ENCODE peak calls at places on chromosomes 5 and 9, in eight cellular contexts. One of them, this sample, is unnamed.

GRCh38 chr5:137836997-137837396 is 30.7 kb upstream of the MYOT start:
- DNase-seq in PC-3: no peak
- DNase-seq in fibroblast of lung: peak; percentile 79
- DNase-seq in gastrocnemius medialis: peak; percentile 39
- DNase-seq in SK-N-SH: no peak
- DNase-seq in body of pancreas: no peak
- DNase-seq in HepG2: no peak
- DNase-seq in pancreas: no peak
- DNase-seq in this sample: no peak

GRCh38 chr9:69122391-69123141 is 51.5 kb upstream of the TJP2 start:
- DNase-seq in HepG2: peak; percentile 52
- DNase-seq in body of pancreas: peak; percentile 69
- DNase-seq in fibroblast of lung: peak; percentile 87
- DNase-seq in PC-3: peak; percentile 65
- DNase-seq in pancreas: no peak
- DNase-seq in gastrocnemius medialis: no peak
- DNase-seq in SK-N-SH: no peak
- DNase-seq in this sample: no peak

GRCh38 chr5:123696948-123697347 is 185.0 kb downstream of the CSNK1G3 start:
- DNase-seq in SK-N-SH: no peak
- DNase-seq in PC-3: no peak
- DNase-seq in HepG2: no peak
- DNase-seq in fibroblast of lung: no peak
- DNase-seq in body of pancreas: no peak
- DNase-seq in pancreas: no peak
- DNase-seq in gastrocnemius medialis: peak; percentile 52
- DNase-seq in this sample: peak; percentile 23

GRCh38 chr9:109880276-109881169 is 100.5 kb downstream of the PALM2AKAP2 start:
- DNase-seq in SK-N-SH: peak; percentile 28
- DNase-seq in PC-3: peak; percentile 46
- DNase-seq in pancreas: no peak
- DNase-seq in HepG2: peak; percentile 7
- DNase-seq in fibroblast of lung: peak; percentile 37
- DNase-seq in body of pancreas: no peak
- DNase-seq in gastrocnemius medialis: no peak
- DNase-seq in this sample: no peak

GRCh38 chr9:128055222-128056040 is 11.7 kb downstream of the NAIF1 start:
- DNase-seq in fibroblast of lung: no peak
- DNase-seq in HepG2: no peak
- DNase-seq in PC-3: no peak
- DNase-seq in gastrocnemius medialis: peak; percentile 83
- DNase-seq in SK-N-SH: no peak
- DNase-seq in pancreas: peak; percentile 80
- DNase-seq in body of pancreas: peak; percentile 89
- DNase-seq in this sample: no peak

GRCh38 chr5:75603421-75603820 is 7.8 kb upstream of the ANKDD1B start:
- DNase-seq in PC-3: no peak
- DNase-seq in gastrocnemius medialis: no peak
- DNase-seq in body of pancreas: no peak
- DNase-seq in SK-N-SH: no peak
- DNase-seq in pancreas: no peak
- DNase-seq in HepG2: no peak
- DNase-seq in fibroblast of lung: peak; percentile 84
- DNase-seq in this sample: no peak

GRCh38 chr9:96169488-96169887 is 132.5 kb downstream of the HSD17B3 start:
- DNase-seq in body of pancreas: no peak
- DNase-seq in gastrocnemius medialis: no peak
- DNase-seq in PC-3: peak; percentile 43
- DNase-seq in pancreas: no peak
- DNase-seq in SK-N-SH: peak; percentile 58
- DNase-seq in HepG2: peak; percentile 24
- DNase-seq in fibroblast of lung: peak; percentile 19
- DNase-seq in this sample: peak; percentile 74

GRCh38 chr9:131657890-131658752 is 81.8 kb downstream of the RAPGEF1 start:
- DNase-seq in gastrocnemius medialis: no peak
- DNase-seq in fibroblast of lung: peak; percentile 93
- DNase-seq in SK-N-SH: no peak
- DNase-seq in body of pancreas: peak; percentile 50
- DNase-seq in pancreas: no peak
- DNase-seq in PC-3: peak; percentile 88
- DNase-seq in HepG2: peak; percentile 43
- DNase-seq in this sample: no peak

GRCh38 chr5:73031839-73032238 is 76.0 kb downstream of the FCHO2 start:
- DNase-seq in gastrocnemius medialis: no peak
- DNase-seq in HepG2: no peak
- DNase-seq in fibroblast of lung: peak; percentile 84
- DNase-seq in body of pancreas: peak; percentile 19
- DNase-seq in PC-3: peak; percentile 53
- DNase-seq in SK-N-SH: peak; percentile 12
- DNase-seq in pancreas: no peak
- DNase-seq in this sample: no peak

GRCh38 chr5:89930591-89931383 is 478.8 kb downstream of the CETN3 start:
- DNase-seq in SK-N-SH: no peak
- DNase-seq in body of pancreas: no peak
- DNase-seq in PC-3: peak; percentile 96
- DNase-seq in HepG2: peak; percentile 4
- DNase-seq in gastrocnemius medialis: no peak
- DNase-seq in pancreas: no peak
- DNase-seq in fibroblast of lung: peak; percentile 80
- DNase-seq in this sample: no peak

GRCh38 chr5:80184235-80185023 is 71.4 kb downstream of the SERINC5 start:
- DNase-seq in pancreas: no peak
- DNase-seq in gastrocnemius medialis: no peak
- DNase-seq in body of pancreas: peak; percentile 86
- DNase-seq in HepG2: peak; percentile 99
- DNase-seq in PC-3: peak; percentile 67
- DNase-seq in fibroblast of lung: no peak
- DNase-seq in SK-N-SH: no peak
- DNase-seq in this sample: peak; percentile 74

GRCh38 chr5:80122599-80122998 is 87.5 kb downstream of the THBS4 start:
- DNase-seq in HepG2: no peak
- DNase-seq in fibroblast of lung: no peak
- DNase-seq in SK-N-SH: no peak
- DNase-seq in PC-3: no peak
- DNase-seq in gastrocnemius medialis: peak; percentile 26
- DNase-seq in body of pancreas: peak; percentile 59
- DNase-seq in pancreas: no peak
- DNase-seq in this sample: no peak

DNA sequence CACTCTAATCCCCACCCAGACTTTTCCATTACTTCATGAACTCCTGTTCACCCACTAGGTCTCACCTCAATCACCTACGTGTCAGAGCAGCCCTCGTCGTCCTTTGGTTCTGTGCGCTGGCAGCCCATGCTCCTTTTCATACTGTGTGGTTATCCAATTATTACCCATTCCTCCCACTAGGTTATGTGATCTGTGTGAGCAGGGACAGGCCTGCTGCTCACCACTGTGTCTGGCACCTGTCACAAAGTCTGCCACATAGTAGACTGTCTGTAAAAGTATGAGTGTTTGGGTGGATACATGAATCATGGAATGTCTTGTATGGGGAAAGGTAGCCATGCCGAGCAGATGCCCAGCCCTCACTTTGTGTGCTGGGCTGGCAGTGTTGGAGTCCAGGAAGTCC is 12.1 kb upstream of the SMAD5 start:
- DNase-seq in PC-3: no peak
- DNase-seq in fibroblast of lung: no peak
- DNase-seq in pancreas: no peak
- DNase-seq in HepG2: peak; percentile 44
- DNase-seq in gastrocnemius medialis: no peak
- DNase-seq in body of pancreas: no peak
- DNase-seq in SK-N-SH: no peak
- DNase-seq in this sample: no peak
- H3K4me1 ChIP-seq in PC-3: peaks cover 29% of the 10 kb centered on the region
- H3K4me1 ChIP-seq in fibroblast of lung: no peaks in the 10 kb centered on the region
- H3K4me1 ChIP-seq in pancreas: peaks cover 5% of the 10 kb centered on the region
- H3K4me1 ChIP-seq in HepG2: peaks cover 39% of the 10 kb centered on the region
- H3K4me1 ChIP-seq in gastrocnemius medialis: no peaks in the 10 kb centered on the region
- H3K4me1 ChIP-seq in body of pancreas: peaks cover 13% of the 10 kb centered on the region
- H3K4me1 ChIP-seq in SK-N-SH: no peaks in the 10 kb centered on the region
- H3K4me1 ChIP-seq in this sample: peaks cover 24% of the 10 kb centered on the region

GRCh38 chr5:140344683-140345423 is 1.6 kb downstream of the HBEGF start:
- DNase-seq in PC-3: peak; percentile 83
- DNase-seq in fibroblast of lung: peak; percentile 66
- DNase-seq in body of pancreas: peak; percentile 22
- DNase-seq in gastrocnemius medialis: peak; percentile 82
- DNase-seq in HepG2: no peak
- DNase-seq in pancreas: no peak
- DNase-seq in SK-N-SH: no peak
- DNase-seq in this sample: no peak
- TF ChIP-seq CTCF in PC-3: no peak
- TF ChIP-seq CTCF in fibroblast of lung: no peak
- TF ChIP-seq CTCF in body of pancreas: no peak
- TF ChIP-seq CTCF in gastrocnemius medialis: no peak
- TF ChIP-seq CTCF in HepG2: no peak
- TF ChIP-seq CTCF in pancreas: no peak
- TF ChIP-seq CTCF in SK-N-SH: no peak
- TF ChIP-seq CTCF in this sample: no peak

GRCh38 chr5:3035452-3035851 is 284.0 kb upstream of the IRX2 start:
- DNase-seq in gastrocnemius medialis: no peak
- DNase-seq in body of pancreas: no peak
- DNase-seq in HepG2: no peak
- DNase-seq in PC-3: no peak
- DNase-seq in SK-N-SH: no peak
- DNase-seq in pancreas: peak; percentile 31
- DNase-seq in fibroblast of lung: no peak
- DNase-seq in this sample: no peak
- H3K9me3 ChIP-seq in gastrocnemius medialis: no peaks in the 10 kb centered on the region
- H3K9me3 ChIP-seq in body of pancreas: no peaks in the 10 kb centered on the region
- H3K9me3 ChIP-seq in HepG2: no peaks in the 10 kb centered on the region
- H3K9me3 ChIP-seq in PC-3: peaks cover 8% of the 10 kb centered on the region
- H3K9me3 ChIP-seq in SK-N-SH: no peaks in the 10 kb centered on the region
- H3K9me3 ChIP-seq in pancreas: no peaks in the 10 kb centered on the region
- H3K9me3 ChIP-seq in fibroblast of lung: no peaks in the 10 kb centered on the region
- H3K9me3 ChIP-seq in this sample: peaks cover 5% of the 10 kb centered on the region

DNA sequence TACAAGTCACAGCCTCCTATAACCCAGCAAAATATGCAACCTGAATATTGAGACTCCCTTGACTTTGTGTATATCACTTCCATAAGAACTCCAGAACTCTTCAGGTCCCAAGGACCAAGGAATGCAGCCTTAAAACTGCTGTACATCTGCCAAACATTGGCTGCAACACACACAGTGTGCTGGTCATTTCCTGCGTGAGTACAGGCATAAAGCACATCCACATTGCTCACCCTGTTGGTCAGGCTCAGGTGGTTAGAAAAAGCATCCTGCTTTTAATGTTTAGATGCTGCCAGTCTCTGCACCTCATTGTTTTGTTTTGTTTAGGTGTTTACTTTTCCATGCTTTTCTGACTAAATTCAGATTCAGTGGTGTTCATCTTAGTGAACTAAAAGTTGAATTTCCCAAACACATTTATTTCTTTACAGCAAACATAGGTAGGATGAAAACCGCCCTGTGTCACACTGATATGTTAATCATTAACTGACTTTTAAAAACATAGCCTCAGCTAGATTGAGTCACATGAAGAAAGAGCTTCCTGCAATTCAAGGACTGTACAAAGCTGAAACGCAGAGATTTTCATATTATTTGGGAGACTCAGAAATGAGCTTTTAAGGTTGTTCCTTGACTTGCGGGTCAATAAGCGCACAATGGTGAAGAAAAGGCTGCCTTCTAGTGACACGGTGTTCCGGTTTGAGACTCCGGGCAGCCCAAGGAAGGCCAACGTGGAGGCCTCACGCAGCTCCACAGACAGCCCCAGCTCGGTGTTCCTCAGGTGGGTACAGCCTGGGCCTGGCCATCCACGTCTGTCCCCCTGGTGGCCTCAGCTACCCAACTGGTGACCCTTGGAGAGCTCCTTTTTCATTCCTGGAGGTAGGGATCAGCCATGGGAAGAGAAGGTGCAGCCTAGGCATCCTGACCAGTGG is 52.2 kb upstream of the GRAMD2B start:
- DNase-seq in gastrocnemius medialis: no peak
- DNase-seq in PC-3: peak; percentile 83
- DNase-seq in body of pancreas: peak; percentile 51
- DNase-seq in HepG2: peak; percentile 75
- DNase-seq in SK-N-SH: peak; percentile 9
- DNase-seq in pancreas: peak; percentile 57
- DNase-seq in fibroblast of lung: peak; percentile 76
- DNase-seq in this sample: peak; percentile 57
- H3K4me1 ChIP-seq in gastrocnemius medialis: no peaks in the 10 kb centered on the region
- H3K4me1 ChIP-seq in PC-3: peaks cover 60% of the 10 kb centered on the region
- H3K4me1 ChIP-seq in body of pancreas: peaks cover 60% of the 10 kb centered on the region
- H3K4me1 ChIP-seq in HepG2: peaks cover 65% of the 10 kb centered on the region
- H3K4me1 ChIP-seq in SK-N-SH: peaks cover 12% of the 10 kb centered on the region
- H3K4me1 ChIP-seq in pancreas: peaks cover 47% of the 10 kb centered on the region
- H3K4me1 ChIP-seq in fibroblast of lung: no peaks in the 10 kb centered on the region
- H3K4me1 ChIP-seq in this sample: peaks cover 13% of the 10 kb centered on the region

GRCh38 chr9:89185980-89186379 is 7.4 kb upstream of the SHC3 start:
- DNase-seq in SK-N-SH: no peak
- DNase-seq in body of pancreas: no peak
- DNase-seq in fibroblast of lung: peak; percentile 16
- DNase-seq in pancreas: no peak
- DNase-seq in PC-3: peak; percentile 11
- DNase-seq in HepG2: no peak
- DNase-seq in gastrocnemius medialis: no peak
- DNase-seq in this sample: no peak

GRCh38 chr9:89191004-89191403 is 12.4 kb upstream of the SHC3 start:
- DNase-seq in HepG2: peak; percentile 50
- DNase-seq in pancreas: no peak
- DNase-seq in SK-N-SH: no peak
- DNase-seq in gastrocnemius medialis: no peak
- DNase-seq in fibroblast of lung: no peak
- DNase-seq in PC-3: no peak
- DNase-seq in body of pancreas: no peak
- DNase-seq in this sample: no peak

GRCh38 chr9:89187541-89187940 is 8.9 kb upstream of the SHC3 start:
- DNase-seq in gastrocnemius medialis: no peak
- DNase-seq in fibroblast of lung: no peak
- DNase-seq in HepG2: no peak
- DNase-seq in SK-N-SH: no peak
- DNase-seq in body of pancreas: no peak
- DNase-seq in pancreas: no peak
- DNase-seq in PC-3: no peak
- DNase-seq in this sample: no peak

GRCh38 chr9:89189215-89189614 is 10.6 kb upstream of the SHC3 start:
- DNase-seq in SK-N-SH: no peak
- DNase-seq in gastrocnemius medialis: no peak
- DNase-seq in PC-3: peak; percentile 9
- DNase-seq in body of pancreas: no peak
- DNase-seq in HepG2: no peak
- DNase-seq in fibroblast of lung: no peak
- DNase-seq in pancreas: no peak
- DNase-seq in this sample: no peak

GRCh38 chr9:89187950-89188349 is 9.3 kb upstream of the SHC3 start:
- DNase-seq in pancreas: no peak
- DNase-seq in SK-N-SH: no peak
- DNase-seq in PC-3: no peak
- DNase-seq in fibroblast of lung: no peak
- DNase-seq in body of pancreas: no peak
- DNase-seq in gastrocnemius medialis: no peak
- DNase-seq in HepG2: no peak
- DNase-seq in this sample: no peak
- TF ChIP-seq CTCF in pancreas: no peak
- TF ChIP-seq CTCF in SK-N-SH: no peak
- TF ChIP-seq CTCF in PC-3: no peak
- TF ChIP-seq CTCF in fibroblast of lung: no peak
- TF ChIP-seq CTCF in body of pancreas: no peak
- TF ChIP-seq CTCF in gastrocnemius medialis: no peak
- TF ChIP-seq CTCF in HepG2: no peak
- TF ChIP-seq CTCF in this sample: no peak

GRCh38 chr9:103397868-103398600 is 402.9 kb downstream of the CYLC2 start:
- DNase-seq in body of pancreas: peak; percentile 67
- DNase-seq in PC-3: peak; percentile 45
- DNase-seq in SK-N-SH: peak; percentile 30
- DNase-seq in fibroblast of lung: peak; percentile 20
- DNase-seq in pancreas: peak; percentile 37
- DNase-seq in HepG2: peak; percentile 51
- DNase-seq in gastrocnemius medialis: no peak
- DNase-seq in this sample: no peak
- H3K9me3 ChIP-seq in body of pancreas: no peaks in the 10 kb centered on the region
- H3K9me3 ChIP-seq in PC-3: no peaks in the 10 kb centered on the region
- H3K9me3 ChIP-seq in SK-N-SH: no peaks in the 10 kb centered on the region
- H3K9me3 ChIP-seq in fibroblast of lung: no peaks in the 10 kb centered on the region
- H3K9me3 ChIP-seq in pancreas: no peaks in the 10 kb centered on the region
- H3K9me3 ChIP-seq in HepG2: no peaks in the 10 kb centered on the region
- H3K9me3 ChIP-seq in gastrocnemius medialis: no peaks in the 10 kb centered on the region
- H3K9me3 ChIP-seq in this sample: no peaks in the 10 kb centered on the region

This sample was measured in mucosa of descending colon.